ENCODE peak calls at places on chromosome 18, in four cellular contexts. W, I, X and Y are unnamed samples.

GRCh38 chr18:49185636-49186035 is 234.9 kb upstream of the SMAD7 start:
- DNase-seq in W (no peak), I (peak), X (no peak), Y (no peak)

GRCh38 chr18:74724186-74724585 is 126.5 kb downstream of the ZNF407 start:
- DNase-seq in W (peak), I (peak), X (no peak), Y (no peak)

GRCh38 chr18:28175047-28175929 is 1.6 kb downstream of the CDH2 start:
- DNase-seq in W (no peak), I (peak), X (no peak), Y (no peak)

GRCh38 chr18:11817229-11817628 is 34.0 kb upstream of the CHMP1B start:
- DNase-seq in W (no peak), I (no peak), X (no peak), Y (no peak)

GRCh38 chr18:55522011-55522410 is 66.0 kb downstream of the TCF4 start:
- DNase-seq in W (no peak), I (peak), X (peak), Y (no peak)

GRCh38 chr18:50749945-50750344 is 69.9 kb downstream of the MRO start:
- DNase-seq in W (no peak), I (no peak), X (no peak), Y (no peak)

GRCh38 chr18:14941792-14942191 is 193.8 kb downstream of the ANKRD30B start:
- DNase-seq in W (no peak), I (no peak), X (no peak), Y (no peak)

GRCh38 chr18:48136544-48137353 is 206.3 kb upstream of the SMAD2 start:
- DNase-seq in W (no peak), I (no peak), X (no peak), Y (no peak)

GRCh38 chr18:47191956-47192355 is 15.8 kb upstream of the IER3IP1 start:
- DNase-seq in W (peak), I (peak), X (no peak), Y (peak)

GRCh38 chr18:25055076-25055475 is 296.9 kb downstream of the ZNF521 start:
- DNase-seq in W (no peak), I (peak), X (no peak), Y (no peak)

GRCh38 chr18:13562494-13563029 is 163.8 kb downstream of the FAM210A start:
- DNase-seq in W (no peak), I (no peak), X (no peak), Y (no peak)

GRCh38 chr18:11154369-11154982 is 5.1 kb upstream of the PIEZO2 start:
- DNase-seq in W (peak), I (peak), X (peak), Y (peak)